ENCODE peak calls at places on chromosomes 5 and 9, in seven cellular contexts. P is neuronal stem cell, E is mesenchymal stem cell, N is H9, G is IMR-90, I is mesendoderm, B is H1. Y is an unnamed sample.

GRCh38 chr9:129549684-129550083 is 71.2 kb downstream of the C9orf50 start:
- DNase-seq in P (no peak), E (no peak), N (no peak), G (no peak), I (no peak), B (no peak), Y (no peak)

GRCh38 chr5:172910828-172911627 is 48.2 kb upstream of the RPL26L1 start:
- DNase-seq in P (no peak), E (peak), N (peak), G (peak), I (peak), B (peak), Y (peak)

GRCh38 chr9:14066815-14067214 is 247.1 kb downstream of the NFIB start:
- DNase-seq in P (no peak), E (no peak), N (no peak), G (no peak), I (no peak), B (no peak), Y (no peak)

GRCh38 chr5:7169240-7169878 is 226.6 kb upstream of the ADCY2 start:
- DNase-seq in P (no peak), E (no peak), N (peak), G (no peak), I (peak), B (no peak), Y (peak)

GRCh38 chr9:73649552-73649951 is 497.9 kb downstream of the ANXA1 start:
- DNase-seq in P (no peak), E (no peak), N (no peak), G (no peak), I (no peak), B (no peak), Y (no peak)

GRCh38 chr9:127761491-127761904 is 17.0 kb downstream of the SH2D3C start:
- DNase-seq in P (no peak), E (no peak), N (no peak), G (no peak), I (peak), B (no peak), Y (no peak)

GRCh38 chr5:102811962-102812361 is 56.9 kb downstream of the PAM start:
- DNase-seq in P (no peak), E (peak), N (no peak), G (peak), I (no peak), B (no peak), Y (no peak)

GRCh38 chr9:93452710-93453046 is 703 bp downstream of the FAM120AOS start:
- DNase-seq in P (no peak), E (no peak), N (no peak), G (no peak), I (no peak), B (no peak), Y (peak)

GRCh38 chr9:129626944-129627297 is 958 bp downstream of the NTMT1 start:
- DNase-seq in P (no peak), E (peak), N (no peak), G (peak), I (peak), B (no peak), Y (no peak)

GRCh38 chr9:68842568-68842967 is 137.5 kb downstream of the PIP5K1B start:
- DNase-seq in P (no peak), E (no peak), N (no peak), G (no peak), I (no peak), B (no peak), Y (no peak)

GRCh38 chr5:51902512-51902911 is 519.3 kb downstream of the ISL1 start:
- DNase-seq in P (no peak), E (peak), N (no peak), G (no peak), I (peak), B (no peak), Y (no peak)

GRCh38 chr5:169139381-169140125 is 161.4 kb downstream of the SLIT3 start:
- DNase-seq in P (no peak), E (no peak), N (no peak), G (no peak), I (no peak), B (no peak), Y (no peak)

GRCh38 chr5:1546556-1546955 is 22.8 kb upstream of the LPCAT1 start:
- DNase-seq in P (no peak), E (no peak), N (no peak), G (no peak), I (no peak), B (peak), Y (peak)

GRCh38 chr9:83204047-83204446 is 141.1 kb upstream of the RASEF start:
- DNase-seq in P (no peak), E (no peak), N (no peak), G (no peak), I (no peak), B (no peak), Y (no peak)

GRCh38 chr9:14309403-14309802 is 4.5 kb downstream of the NFIB start:
- DNase-seq in P (no peak), E (peak), N (no peak), G (peak), I (peak), B (no peak), Y (no peak)

GRCh38 chr5:179680014-179680779 is 637 bp downstream of the CBY3 start:
- DNase-seq in P (no peak), E (no peak), N (no peak), G (no peak), I (no peak), B (no peak), Y (no peak)

GRCh38 chr5:179344301-179345178 is 721 bp downstream of the ADAMTS2 start:
- DNase-seq in P (peak), E (peak), N (no peak), G (peak), I (peak), B (peak), Y (no peak)

GRCh38 chr5:142201471-142201887 is 92.9 kb downstream of the NDFIP1 start:
- DNase-seq in P (no peak), E (peak), N (no peak), G (peak), I (no peak), B (no peak), Y (peak)

GRCh38 chr9:30978000-30978399 is 1406.4 kb upstream of the ACO1 start:
- DNase-seq in P (no peak), E (no peak), N (peak), G (no peak), I (peak), B (no peak), Y (no peak)

GRCh38 chr9:91421987-91422765 is 1.5 kb downstream of the NFIL3 start:
- DNase-seq in P (peak), E (peak), N (no peak), G (peak), I (peak), B (no peak), Y (no peak)

GRCh38 chr5:109479260-109479860 is 69.6 kb upstream of the PJA2 start:
- DNase-seq in P (no peak), E (peak), N (no peak), G (peak), I (no peak), B (no peak), Y (peak)

GRCh38 chr9:137575382-137575724 is 3.4 kb downstream of the DPH7 start:
- DNase-seq in P (no peak), E (no peak), N (no peak), G (no peak), I (no peak), B (no peak), Y (no peak)

GRCh38 chr5:14503017-14503680 is 78.4 kb upstream of the OTULINL start:
- DNase-seq in P (no peak), E (no peak), N (no peak), G (no peak), I (no peak), B (no peak), Y (no peak)

GRCh38 chr9:107895524-107896001 is 406.0 kb upstream of the KLF4 start:
- DNase-seq in P (no peak), E (no peak), N (no peak), G (peak), I (no peak), B (no peak), Y (no peak)

GRCh38 chr5:154138701-154139100 is 51.8 kb upstream of the GALNT10 start:
- DNase-seq in P (no peak), E (no peak), N (no peak), G (no peak), I (peak), B (no peak), Y (no peak)

GRCh38 chr9:133945977-133946753 is 46.0 kb downstream of the VAV2 start:
- DNase-seq in P (no peak), E (no peak), N (no peak), G (no peak), I (no peak), B (no peak), Y (no peak)

GRCh38 chr9:37753489-37754190 is at the start of gene TRMT10B:
- DNase-seq in P (peak), E (peak), N (peak), G (peak), I (peak), B (peak), Y (peak)

GRCh38 chr5:58245479-58245845 is 214.4 kb downstream of the PLK2 start:
- DNase-seq in P (no peak), E (no peak), N (no peak), G (no peak), I (no peak), B (no peak), Y (no peak)

GRCh38 chr5:57986746-57987145 is 473.1 kb downstream of the PLK2 start:
- DNase-seq in P (no peak), E (peak), N (peak), G (peak), I (peak), B (no peak), Y (no peak)

GRCh38 chr5:85647349-85648127 is 970.2 kb upstream of the COX7C start:
- DNase-seq in P (no peak), E (no peak), N (no peak), G (no peak), I (no peak), B (no peak), Y (peak)

GRCh38 chr9:109166771-109167601 is at the start of gene FRRS1L:
- DNase-seq in P (peak), E (no peak), N (peak), G (no peak), I (no peak), B (peak), Y (no peak)

GRCh38 chr5:116532762-116533525 is 41.7 kb downstream of the SEMA6A start:
- DNase-seq in P (no peak), E (no peak), N (no peak), G (no peak), I (peak), B (no peak), Y (no peak)

GRCh38 chr9:19161257-19162025 is 34.1 kb upstream of the PLIN2 start:
- DNase-seq in P (no peak), E (peak), N (no peak), G (peak), I (peak), B (no peak), Y (peak)

GRCh38 chr9:125767349-125767748 is 20.2 kb downstream of the PBX3 start:
- DNase-seq in P (no peak), E (no peak), N (no peak), G (no peak), I (no peak), B (no peak), Y (no peak)

GRCh38 chr9:129910628-129911567 is 75.6 kb downstream of the USP20 start:
- DNase-seq in P (no peak), E (peak), N (no peak), G (peak), I (no peak), B (no peak), Y (peak)

GRCh38 chr5:72607381-72607780 is 100.2 kb upstream of the ZNF366 start:
- DNase-seq in P (no peak), E (no peak), N (no peak), G (no peak), I (peak), B (no peak), Y (no peak)
- H4K8ac ChIP-seq in P (no peak), E (no peak), N (no peak), G (no peak), I (no peak), B (peak), Y (peak)

GRCh38 chr9:21668504-21668903 is 133.9 kb upstream of the MTAP start:
- DNase-seq in P (no peak), E (no peak), N (no peak), G (no peak), I (no peak), B (no peak), Y (no peak)
- H4K8ac ChIP-seq in P (no peak), E (no peak), N (no peak), G (no peak), I (no peak), B (no peak), Y (no peak)

DNA sequence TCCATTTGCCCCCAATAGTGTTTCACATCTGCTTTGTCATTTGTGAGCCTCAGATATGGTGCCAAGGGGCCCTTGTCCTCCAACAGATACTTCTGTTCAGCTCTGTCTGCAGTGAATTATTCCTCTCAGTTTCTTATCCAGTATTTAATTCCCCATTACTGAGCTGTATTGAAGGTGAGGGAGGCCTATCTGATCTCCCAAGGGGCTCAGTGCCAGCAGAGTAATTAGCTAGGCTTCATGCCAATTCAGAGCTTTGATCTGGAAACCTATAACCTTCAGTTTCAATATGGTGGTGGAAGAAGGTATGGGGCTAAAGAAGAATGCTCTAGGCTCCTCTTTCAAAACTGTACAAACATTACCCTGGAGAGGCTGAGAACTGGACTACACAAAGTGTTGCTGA is 397.6 kb downstream of the TLE4 start:
- DNase-seq in P (no peak), E (no peak), N (no peak), G (no peak), I (no peak), B (no peak), Y (no peak)
- H4K8ac ChIP-seq in P (no peak), E (no peak), N (no peak), G (no peak), I (no peak), B (no peak), Y (no peak)

DNA sequence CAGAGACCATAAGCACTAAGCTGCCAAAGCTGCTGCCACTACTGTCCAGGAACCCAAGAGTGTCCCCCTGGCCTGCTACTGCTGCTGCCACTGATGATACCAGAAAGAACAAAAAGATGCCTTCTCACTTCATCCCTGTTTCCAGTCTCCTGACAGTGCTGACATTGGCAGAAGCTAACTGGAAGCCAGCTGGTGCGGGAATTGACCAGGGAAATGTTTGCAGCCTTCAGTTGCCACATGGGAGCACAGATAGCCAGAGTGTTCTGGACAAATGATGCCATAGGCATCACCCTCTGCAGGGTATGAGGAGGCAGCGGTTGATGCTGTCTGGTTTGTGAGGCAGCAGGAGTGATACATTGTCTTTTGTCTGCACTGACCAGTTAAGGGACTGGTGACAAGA is 258.4 kb downstream of the ZSWIM6 start:
- DNase-seq in P (no peak), E (no peak), N (no peak), G (no peak), I (no peak), B (no peak), Y (no peak)
- H4K8ac ChIP-seq in P (no peak), E (no peak), N (no peak), G (no peak), I (no peak), B (no peak), Y (no peak)

GRCh38 chr9:131446276-131446675 is 52.4 kb downstream of the PRRC2B start:
- DNase-seq in P (no peak), E (no peak), N (no peak), G (no peak), I (no peak), B (no peak), Y (no peak)
- H4K8ac ChIP-seq in P (no peak), E (no peak), N (no peak), G (no peak), I (no peak), B (no peak), Y (no peak)

GRCh38 chr9:117926031-117926655 is 221.9 kb downstream of the TLR4 start:
- DNase-seq in P (peak), E (no peak), N (no peak), G (no peak), I (peak), B (no peak), Y (no peak)
- H4K8ac ChIP-seq in P (no peak), E (no peak), N (no peak), G (no peak), I (no peak), B (no peak), Y (no peak)